ENCODE peak calls at places on chromosome 12, in seven cellular contexts. W is AG20443, G is fibroblast of lung, E is AG09309, R is iris pigment epithelial cell, K is fibroblast of the aortic adventitia, Z is amniotic stem cell. H is an unnamed sample.

GRCh38 chr12:103012884-103013283 is 55.4 kb downstream of the ASCL1 start:
- DNase-seq in Z (no peak), G (no peak), R (no peak), E (no peak), K (no peak), W (no peak), H (no peak)

GRCh38 chr12:95648990-95649791 is 97.9 kb upstream of the USP44 start:
- DNase-seq in K (peak; percentile 14), E (peak; percentile 93), W (peak; percentile 58), Z (peak; percentile 7), R (no peak), G (peak; percentile 7), H (no peak)

GRCh38 chr12:126198966-126199692 is 1133.9 kb downstream of the AACS start:
- DNase-seq in K (peak; percentile 44), G (no peak), Z (no peak), W (no peak), R (no peak), E (no peak), H (no peak)

GRCh38 chr12:24977711-24978110 is 28.8 kb upstream of the BCAT1 start:
- DNase-seq in E (no peak), R (peak; percentile 12), Z (no peak), W (no peak), K (peak; percentile 55), G (no peak), H (no peak)

GRCh38 chr12:68873316-68873715 is 59.7 kb downstream of the CPM start:
- DNase-seq in K (no peak), E (no peak), R (no peak), W (no peak), G (no peak), Z (no peak), H (no peak)

GRCh38 chr12:70719672-70720420 is 82.6 kb upstream of the PTPRB start:
- DNase-seq in Z (peak; percentile 0), E (no peak), G (peak; percentile 45), K (peak; percentile 54), R (peak; percentile 26), W (peak; percentile 72), H (peak; percentile 62)

GRCh38 chr12:93990832-93991748 is 157.3 kb upstream of the PLXNC1 start:
- DNase-seq in E (peak; percentile 11), R (peak; percentile 60), G (peak; percentile 60), K (peak; percentile 40), W (peak; percentile 79), Z (no peak), H (no peak)

GRCh38 chr12:53005215-53005985 is 856 bp upstream of the EIF4B start:
- DNase-seq in Z (no peak), G (no peak), R (no peak), E (no peak), K (no peak), W (no peak), H (no peak)

GRCh38 chr12:56081393-56082347 is 1.7 kb downstream of the ERBB3 start:
- DNase-seq in Z (no peak), G (no peak), W (no peak), K (no peak), E (no peak), R (no peak), H (no peak)

GRCh38 chr12:13472690-13473089 is 276.2 kb downstream of the EMP1 start:
- DNase-seq in R (peak; percentile 1), W (no peak), K (peak; percentile 1), E (no peak), G (no peak), Z (no peak), H (no peak)

GRCh38 chr12:120265483-120266179 is at the start of gene PXN:
- DNase-seq in W (peak; percentile 99), G (peak; percentile 80), K (peak; percentile 77), R (peak; percentile 73), E (no peak), Z (peak; percentile 36), H (peak; percentile 95)

GRCh38 chr12:27331299-27331926 is 1.2 kb upstream of the BMAL2 start:
- DNase-seq in K (peak; percentile 92), W (peak; percentile 86), G (peak; percentile 86), R (peak; percentile 98), Z (peak; percentile 79), E (peak; percentile 86), H (no peak)

GRCh38 chr12:82593901-82594396 is 92.8 kb upstream of the TMTC2 start:
- DNase-seq in R (no peak), E (no peak), K (no peak), W (no peak), Z (no peak), G (no peak), H (no peak)

GRCh38 chr12:79454338-79454777 is 236.4 kb downstream of the PAWR start:
- DNase-seq in K (peak; percentile 44), R (peak; percentile 86), Z (peak; percentile 4), G (peak; percentile 36), W (no peak), E (no peak), H (no peak)

GRCh38 chr12:21552983-21553673 is 27.0 kb downstream of the SPX start:
- DNase-seq in K (no peak), W (no peak), Z (no peak), G (no peak), R (no peak), E (no peak), H (no peak)

GRCh38 chr12:67474934-67475620 is 173.5 kb upstream of the DYRK2 start:
- DNase-seq in Z (no peak), K (no peak), R (no peak), G (no peak), E (no peak), W (no peak), H (no peak)

GRCh38 chr12:49236423-49236822 is 28.5 kb upstream of the TUBA1C start:
- DNase-seq in E (no peak), R (no peak), Z (no peak), G (no peak), W (no peak), K (no peak), H (no peak)

GRCh38 chr12:59929091-59929490 is 333.3 kb downstream of the SLC16A7 start:
- DNase-seq in W (peak; percentile 52), E (peak; percentile 73), R (peak; percentile 63), K (peak; percentile 59), Z (peak; percentile 25), G (peak; percentile 86), H (no peak)

GRCh38 chr12:106581543-106582263 is 1.1 kb upstream of the RFX4 start:
- DNase-seq in E (no peak), G (no peak), R (no peak), K (no peak), Z (no peak), W (peak; percentile 71), H (no peak)